ENCODE peak calls at places on chromosome 16, in four cellular contexts. One of them, this sample, is unnamed.

GRCh38 chr16:11774065-11774626 is 22.9 kb downstream of the ZC3H7A start:
- DNase-seq in GM23338: no peak
- DNase-seq in fibroblast of pulmonary artery: no peak
- DNase-seq in CD8-positive, alpha-beta T cell: no peak
- DNase-seq in this sample: no peak

GRCh38 chr16:22023505-22023904 is 15.6 kb downstream of the MOSMO start:
- DNase-seq in GM23338: peak; percentile 12
- DNase-seq in fibroblast of pulmonary artery: no peak
- DNase-seq in CD8-positive, alpha-beta T cell: no peak
- DNase-seq in this sample: no peak

GRCh38 chr16:76787394-76787793 is 403.6 kb upstream of the MON1B start:
- DNase-seq in GM23338: no peak
- DNase-seq in fibroblast of pulmonary artery: peak; percentile 2
- DNase-seq in CD8-positive, alpha-beta T cell: no peak
- DNase-seq in this sample: no peak

GRCh38 chr16:85172465-85173071 is 60.3 kb upstream of the CIBAR2 start:
- DNase-seq in GM23338: peak; percentile 78
- DNase-seq in fibroblast of pulmonary artery: peak; percentile 35
- DNase-seq in CD8-positive, alpha-beta T cell: no peak
- DNase-seq in this sample: no peak

GRCh38 chr16:57430955-57431354 is 16.2 kb downstream of the CIAPIN1 start:
- DNase-seq in GM23338: no peak
- DNase-seq in fibroblast of pulmonary artery: no peak
- DNase-seq in CD8-positive, alpha-beta T cell: no peak
- DNase-seq in this sample: no peak

GRCh38 chr16:46768809-46769208 is 20.7 kb upstream of the MYLK3 start:
- DNase-seq in GM23338: no peak
- DNase-seq in fibroblast of pulmonary artery: no peak
- DNase-seq in CD8-positive, alpha-beta T cell: no peak
- DNase-seq in this sample: no peak

GRCh38 chr16:3461120-3461519 is 17.6 kb downstream of the NAA60 start:
- DNase-seq in GM23338: no peak
- DNase-seq in fibroblast of pulmonary artery: no peak
- DNase-seq in CD8-positive, alpha-beta T cell: peak; percentile 80
- DNase-seq in this sample: no peak

GRCh38 chr16:16022683-16023064 is 73.3 kb downstream of the ABCC1 start:
- DNase-seq in GM23338: no peak
- DNase-seq in fibroblast of pulmonary artery: no peak
- DNase-seq in CD8-positive, alpha-beta T cell: no peak
- DNase-seq in this sample: no peak

GRCh38 chr16:84629580-84629979 is 11.7 kb upstream of the COTL1 start:
- DNase-seq in GM23338: peak; percentile 34
- DNase-seq in fibroblast of pulmonary artery: no peak
- DNase-seq in CD8-positive, alpha-beta T cell: no peak
- DNase-seq in this sample: no peak

GRCh38 chr16:26668026-26668425 is 398.7 kb upstream of the C16orf82 start:
- DNase-seq in GM23338: no peak
- DNase-seq in fibroblast of pulmonary artery: no peak
- DNase-seq in CD8-positive, alpha-beta T cell: no peak
- DNase-seq in this sample: no peak

GRCh38 chr16:14301150-14302030 is 230.3 kb downstream of the MRTFB start:
- DNase-seq in GM23338: peak; percentile 53
- DNase-seq in fibroblast of pulmonary artery: no peak
- DNase-seq in CD8-positive, alpha-beta T cell: no peak
- DNase-seq in this sample: no peak

GRCh38 chr16:87854053-87854906 is 15.0 kb downstream of the SLC7A5 start:
- DNase-seq in GM23338: no peak
- DNase-seq in fibroblast of pulmonary artery: no peak
- DNase-seq in CD8-positive, alpha-beta T cell: no peak
- DNase-seq in this sample: no peak

GRCh38 chr16:87853411-87854052 is 15.8 kb downstream of the SLC7A5 start:
- DNase-seq in GM23338: peak; percentile 90
- DNase-seq in fibroblast of pulmonary artery: peak; percentile 91
- DNase-seq in CD8-positive, alpha-beta T cell: peak; percentile 87
- DNase-seq in this sample: peak; percentile 91

GRCh38 chr16:87854907-87855683 is 14.2 kb downstream of the SLC7A5 start:
- DNase-seq in GM23338: no peak
- DNase-seq in fibroblast of pulmonary artery: no peak
- DNase-seq in CD8-positive, alpha-beta T cell: no peak
- DNase-seq in this sample: no peak

GRCh38 chr16:87855852-87856715 is 13.2 kb downstream of the SLC7A5 start:
- DNase-seq in GM23338: no peak
- DNase-seq in fibroblast of pulmonary artery: peak; percentile 32
- DNase-seq in CD8-positive, alpha-beta T cell: peak; percentile 65
- DNase-seq in this sample: peak; percentile 62

GRCh38 chr16:87856796-87857228 is 12.5 kb downstream of the SLC7A5 start:
- DNase-seq in GM23338: no peak
- DNase-seq in fibroblast of pulmonary artery: no peak
- DNase-seq in CD8-positive, alpha-beta T cell: no peak
- DNase-seq in this sample: no peak
- H3K4me3 ChIP-seq in GM23338: no peak overlapping the region
- H3K4me3 ChIP-seq in fibroblast of pulmonary artery: no peak overlapping the region
- H3K4me3 ChIP-seq in CD8-positive, alpha-beta T cell: no peak overlapping the region
- H3K4me3 ChIP-seq in this sample: no peak overlapping the region

GRCh38 chr16:80623376-80623775 is 82.6 kb downstream of the DYNLRB2 start:
- DNase-seq in GM23338: no peak
- DNase-seq in fibroblast of pulmonary artery: peak; percentile 91
- DNase-seq in CD8-positive, alpha-beta T cell: no peak
- DNase-seq in this sample: peak; percentile 77

GRCh38 chr16:80627108-80627507 is 86.3 kb downstream of the DYNLRB2 start:
- DNase-seq in GM23338: no peak
- DNase-seq in fibroblast of pulmonary artery: no peak
- DNase-seq in CD8-positive, alpha-beta T cell: no peak
- DNase-seq in this sample: no peak

GRCh38 chr16:80631581-80631980 is 90.8 kb downstream of the DYNLRB2 start:
- DNase-seq in GM23338: no peak
- DNase-seq in fibroblast of pulmonary artery: peak; percentile 9
- DNase-seq in CD8-positive, alpha-beta T cell: no peak
- DNase-seq in this sample: no peak

GRCh38 chr16:80628254-80628653 is 87.5 kb downstream of the DYNLRB2 start:
- DNase-seq in GM23338: no peak
- DNase-seq in fibroblast of pulmonary artery: no peak
- DNase-seq in CD8-positive, alpha-beta T cell: no peak
- DNase-seq in this sample: no peak
- TF ChIP-seq CTCF in GM23338: no peak
- TF ChIP-seq CTCF in fibroblast of pulmonary artery: no peak
- TF ChIP-seq CTCF in CD8-positive, alpha-beta T cell: no peak
- TF ChIP-seq CTCF in this sample: no peak

GRCh38 chr16:1380195-1380594 is 28.5 kb downstream of the GNPTG start:
- DNase-seq in GM23338: no peak
- DNase-seq in fibroblast of pulmonary artery: no peak
- DNase-seq in CD8-positive, alpha-beta T cell: no peak
- DNase-seq in this sample: no peak
- H3K4me3 ChIP-seq in GM23338: peak overlapping the region; percentile 86
- H3K4me3 ChIP-seq in fibroblast of pulmonary artery: no peak overlapping the region
- H3K4me3 ChIP-seq in CD8-positive, alpha-beta T cell: no peak overlapping the region
- H3K4me3 ChIP-seq in this sample: no peak overlapping the region

GRCh38 chr16:19515765-19516164 is 6.1 kb downstream of the GDE1 start:
- DNase-seq in GM23338: no peak
- DNase-seq in fibroblast of pulmonary artery: no peak
- DNase-seq in CD8-positive, alpha-beta T cell: no peak
- DNase-seq in this sample: no peak
- TF ChIP-seq CTCF in GM23338: no peak
- TF ChIP-seq CTCF in fibroblast of pulmonary artery: no peak
- TF ChIP-seq CTCF in CD8-positive, alpha-beta T cell: no peak
- TF ChIP-seq CTCF in this sample: no peak

DNA sequence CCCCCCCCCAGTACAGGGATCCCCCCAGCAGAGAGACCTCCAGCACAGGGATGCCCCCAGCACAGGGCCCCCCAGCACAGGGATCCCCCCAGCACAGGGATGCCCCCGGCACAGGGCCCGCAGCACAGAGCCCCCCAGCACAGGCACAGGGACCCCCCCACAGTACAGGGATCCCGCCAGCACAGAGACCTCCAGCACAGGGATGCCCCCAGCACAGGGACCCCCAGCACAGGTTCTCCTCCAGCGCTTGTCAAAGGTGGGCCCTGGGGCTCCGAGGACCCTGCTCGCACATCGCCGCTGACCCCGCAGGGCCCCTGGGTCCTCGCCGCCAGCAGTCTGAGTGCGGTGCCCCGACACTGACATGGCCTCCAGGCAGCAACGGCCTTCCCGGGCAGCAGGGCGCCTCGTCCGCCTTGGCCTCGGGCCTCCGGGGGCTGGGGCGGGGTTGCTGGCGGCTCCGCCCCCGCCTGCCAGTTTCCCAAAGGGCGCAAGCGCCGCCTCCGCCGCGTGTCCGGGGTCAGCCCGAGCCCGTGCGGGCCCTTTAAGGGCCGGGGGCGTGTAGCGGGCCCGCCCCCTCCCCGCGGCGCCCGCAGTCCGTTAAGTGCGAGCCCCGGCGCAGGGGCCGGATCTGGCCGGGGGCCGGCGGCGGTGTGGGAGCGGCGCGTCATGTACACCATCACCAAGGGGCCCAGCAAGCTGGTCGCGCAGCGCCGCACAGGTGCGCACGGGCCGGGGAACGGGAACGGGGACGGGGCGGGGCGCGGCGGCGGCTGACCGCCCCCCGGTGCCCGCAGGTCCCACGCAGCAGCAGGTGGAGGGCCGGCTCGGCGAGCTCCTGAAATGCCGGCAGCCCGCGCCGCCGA is at the start of gene MCRIP2:
- DNase-seq in GM23338: peak; percentile 92
- DNase-seq in fibroblast of pulmonary artery: peak; percentile 71
- DNase-seq in CD8-positive, alpha-beta T cell: peak; percentile 77
- DNase-seq in this sample: peak; percentile 85
- H3K4me3 ChIP-seq in GM23338: peak within 1 kb of the TSS; percentile 74
- H3K4me3 ChIP-seq in fibroblast of pulmonary artery: peak within 1 kb of the TSS; percentile 70
- H3K4me3 ChIP-seq in CD8-positive, alpha-beta T cell: peak within 1 kb of the TSS; percentile 68
- H3K4me3 ChIP-seq in this sample: peak within 1 kb of the TSS; percentile 63

GRCh38 chr16:9630119-9630518 is 538.7 kb downstream of the HAPSTR1 start:
- DNase-seq in GM23338: no peak
- DNase-seq in fibroblast of pulmonary artery: no peak
- DNase-seq in CD8-positive, alpha-beta T cell: no peak
- DNase-seq in this sample: no peak

GRCh38 chr16:9630985-9631384 is 539.5 kb downstream of the HAPSTR1 start:
- DNase-seq in GM23338: no peak
- DNase-seq in fibroblast of pulmonary artery: no peak
- DNase-seq in CD8-positive, alpha-beta T cell: no peak
- DNase-seq in this sample: no peak

GRCh38 chr16:9627427-9627826 is 536.0 kb downstream of the HAPSTR1 start:
- DNase-seq in GM23338: no peak
- DNase-seq in fibroblast of pulmonary artery: no peak
- DNase-seq in CD8-positive, alpha-beta T cell: no peak
- DNase-seq in this sample: no peak

GRCh38 chr16:9625122-9625521 is 533.7 kb downstream of the HAPSTR1 start:
- DNase-seq in GM23338: no peak
- DNase-seq in fibroblast of pulmonary artery: no peak
- DNase-seq in CD8-positive, alpha-beta T cell: no peak
- DNase-seq in this sample: no peak
- TF ChIP-seq CTCF in GM23338: no peak
- TF ChIP-seq CTCF in fibroblast of pulmonary artery: no peak
- TF ChIP-seq CTCF in CD8-positive, alpha-beta T cell: no peak
- TF ChIP-seq CTCF in this sample: no peak

DNA sequence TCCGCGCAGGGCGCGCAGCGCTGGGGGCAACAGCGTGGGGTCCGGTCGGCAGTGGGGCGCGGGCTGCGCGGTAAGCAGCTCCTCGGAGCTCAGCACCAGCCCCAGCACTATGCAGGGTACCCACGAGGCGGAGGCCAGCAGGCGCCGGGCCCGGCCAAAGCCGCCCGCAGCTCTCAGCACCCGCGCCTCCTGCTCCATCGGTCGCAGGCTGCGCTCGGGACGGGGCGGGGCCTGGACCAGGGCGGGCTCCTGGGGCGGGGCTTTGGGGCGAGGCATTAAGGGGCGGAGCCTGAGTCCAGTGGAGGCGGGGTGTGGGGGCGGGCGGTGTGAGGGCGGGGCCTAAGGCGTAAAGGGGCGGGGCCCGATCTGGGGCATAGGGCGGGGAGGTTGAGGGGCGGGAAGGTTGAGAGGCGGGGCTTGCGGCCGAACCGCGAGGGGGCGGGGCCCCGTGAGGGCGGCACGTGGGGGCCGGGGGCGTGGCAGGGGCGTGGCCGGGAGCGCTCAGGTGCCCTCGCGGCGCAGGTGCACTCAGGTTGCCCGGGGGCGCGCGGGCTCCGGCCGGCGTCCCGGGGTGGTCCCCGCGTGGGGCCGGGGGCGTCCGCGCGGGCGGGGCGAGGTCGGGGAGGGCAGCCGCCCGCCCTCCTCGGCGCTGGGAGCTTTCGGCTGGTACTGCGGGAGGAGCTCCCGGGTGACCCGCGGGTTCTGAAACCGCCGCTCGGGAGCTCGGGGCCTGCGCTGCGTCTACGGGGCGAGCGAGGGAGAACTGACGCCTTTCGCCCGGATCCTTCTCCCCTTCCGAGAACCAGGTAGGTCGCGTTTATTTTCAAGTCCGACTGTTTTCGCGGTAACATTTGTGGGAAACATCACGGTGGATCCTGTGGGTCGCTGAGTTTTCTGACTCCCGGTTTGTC is 1.4 kb upstream of the SLC22A31 start:
- DNase-seq in GM23338: peak; percentile 92
- DNase-seq in fibroblast of pulmonary artery: peak; percentile 71
- DNase-seq in CD8-positive, alpha-beta T cell: peak; percentile 77
- DNase-seq in this sample: peak; percentile 78
- H3K4me3 ChIP-seq in GM23338: peak overlapping the region; percentile 66
- H3K4me3 ChIP-seq in fibroblast of pulmonary artery: peak overlapping the region; percentile 21
- H3K4me3 ChIP-seq in CD8-positive, alpha-beta T cell: no peak overlapping the region
- H3K4me3 ChIP-seq in this sample: peak overlapping the region; percentile 34

DNA sequence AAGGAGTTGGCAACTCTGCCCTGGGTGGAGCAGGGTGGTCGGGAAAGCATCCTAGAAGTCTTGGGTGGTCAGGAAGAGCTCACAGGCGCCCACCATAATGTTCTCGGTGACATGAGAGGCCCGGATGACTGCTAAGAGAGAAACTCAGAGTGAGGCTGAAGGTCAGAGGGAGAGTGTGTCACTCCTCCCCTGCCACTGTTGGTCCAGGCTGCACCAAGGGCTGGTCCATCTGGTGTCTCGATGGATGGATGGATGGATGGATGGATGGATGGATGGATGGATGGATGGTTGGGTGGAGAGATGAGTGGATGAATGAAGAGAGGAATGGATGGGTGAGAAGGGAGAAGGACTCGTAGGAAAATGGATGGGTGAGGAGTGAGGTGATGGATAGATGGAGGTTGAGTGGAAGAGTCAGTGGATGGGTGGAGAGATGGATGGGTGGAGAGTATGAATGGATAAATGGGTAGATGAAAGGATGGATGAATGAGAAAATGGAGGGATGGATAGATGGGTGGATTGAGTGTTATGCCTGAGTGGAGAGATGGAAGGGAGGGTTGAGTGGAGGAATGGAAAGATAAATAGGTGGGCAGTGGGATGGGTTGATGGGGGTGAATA is 42.9 kb downstream of the BEAN1 start:
- DNase-seq in GM23338: no peak
- DNase-seq in fibroblast of pulmonary artery: no peak
- DNase-seq in CD8-positive, alpha-beta T cell: no peak
- DNase-seq in this sample: no peak
- TF ChIP-seq CTCF in GM23338: no peak
- TF ChIP-seq CTCF in fibroblast of pulmonary artery: no peak
- TF ChIP-seq CTCF in CD8-positive, alpha-beta T cell: no peak
- TF ChIP-seq CTCF in this sample: no peak

GRCh38 chr16:69725480-69726312 is 664 bp downstream of the NQO1 start:
- DNase-seq in GM23338: no peak
- DNase-seq in fibroblast of pulmonary artery: no peak
- DNase-seq in CD8-positive, alpha-beta T cell: no peak
- DNase-seq in this sample: no peak

GRCh38 chr16:69726313-69727060 is at the start of gene NQO1:
- DNase-seq in GM23338: peak; percentile 98
- DNase-seq in fibroblast of pulmonary artery: peak; percentile 99
- DNase-seq in CD8-positive, alpha-beta T cell: peak; percentile 95
- DNase-seq in this sample: peak; percentile 99

GRCh38 chr16:69721441-69721957 is 4.9 kb downstream of the NQO1 start:
- DNase-seq in GM23338: no peak
- DNase-seq in fibroblast of pulmonary artery: no peak
- DNase-seq in CD8-positive, alpha-beta T cell: no peak
- DNase-seq in this sample: no peak

GRCh38 chr16:69724981-69725479 is 1.3 kb downstream of the NQO1 start:
- DNase-seq in GM23338: peak; percentile 12
- DNase-seq in fibroblast of pulmonary artery: peak; percentile 31
- DNase-seq in CD8-positive, alpha-beta T cell: no peak
- DNase-seq in this sample: peak; percentile 22

GRCh38 chr16:69724414-69724873 is 1.9 kb downstream of the NQO1 start:
- DNase-seq in GM23338: no peak
- DNase-seq in fibroblast of pulmonary artery: no peak
- DNase-seq in CD8-positive, alpha-beta T cell: no peak
- DNase-seq in this sample: no peak
- H3K4me3 ChIP-seq in GM23338: peak overlapping the region; percentile 62
- H3K4me3 ChIP-seq in fibroblast of pulmonary artery: peak overlapping the region; percentile 75
- H3K4me3 ChIP-seq in CD8-positive, alpha-beta T cell: no peak overlapping the region
- H3K4me3 ChIP-seq in this sample: peak overlapping the region; percentile 73

This sample was measured in cardiac fibroblast.